ENCODE peak calls at places on chromosomes 13 and 19, in five cellular contexts. One of them, this sample, is unnamed.
A peak's percentile ranks its signal among the peaks of the same experiment; 100 is the strongest.

GRCh38 chr13:106033634-106034033 is 501.8 kb downstream of the EFNB2 start:
- DNase-seq in CD8-positive, alpha-beta T cell: no peak
- DNase-seq in endothelial cell of umbilical vein: peak; percentile 4
- DNase-seq in neural progenitor cell: no peak
- DNase-seq in CD4-positive, alpha-beta memory T cell: no peak
- DNase-seq in this sample: peak; percentile 3

GRCh38 chr19:10832659-10833296 is 3.2 kb downstream of the TMED1 start:
- DNase-seq in CD8-positive, alpha-beta T cell: no peak
- DNase-seq in endothelial cell of umbilical vein: no peak
- DNase-seq in neural progenitor cell: no peak
- DNase-seq in CD4-positive, alpha-beta memory T cell: no peak
- DNase-seq in this sample: no peak

GRCh38 chr19:46015961-46016425 is 6.9 kb downstream of the PGLYRP1 start:
- DNase-seq in CD8-positive, alpha-beta T cell: peak; percentile 22
- DNase-seq in endothelial cell of umbilical vein: no peak
- DNase-seq in neural progenitor cell: peak; percentile 68
- DNase-seq in CD4-positive, alpha-beta memory T cell: peak; percentile 43
- DNase-seq in this sample: peak; percentile 30

GRCh38 chr13:85549819-85550218 is 249.4 kb downstream of the SLITRK6 start:
- DNase-seq in CD8-positive, alpha-beta T cell: no peak
- DNase-seq in endothelial cell of umbilical vein: no peak
- DNase-seq in neural progenitor cell: no peak
- DNase-seq in CD4-positive, alpha-beta memory T cell: no peak
- DNase-seq in this sample: no peak

GRCh38 chr19:46537136-46538097 is 41.8 kb upstream of the PNMA8B start:
- DNase-seq in CD8-positive, alpha-beta T cell: peak; percentile 49
- DNase-seq in endothelial cell of umbilical vein: peak; percentile 41
- DNase-seq in neural progenitor cell: peak; percentile 63
- DNase-seq in CD4-positive, alpha-beta memory T cell: peak; percentile 45
- DNase-seq in this sample: peak; percentile 59

GRCh38 chr19:12527034-12527836 is 24.0 kb downstream of the ZNF564 start:
- DNase-seq in CD8-positive, alpha-beta T cell: no peak
- DNase-seq in endothelial cell of umbilical vein: peak; percentile 26
- DNase-seq in neural progenitor cell: peak; percentile 8
- DNase-seq in CD4-positive, alpha-beta memory T cell: no peak
- DNase-seq in this sample: no peak

GRCh38 chr19:58294743-58295374 is 10.3 kb upstream of the ERVK3-1 start:
- DNase-seq in CD8-positive, alpha-beta T cell: no peak
- DNase-seq in endothelial cell of umbilical vein: no peak
- DNase-seq in neural progenitor cell: no peak
- DNase-seq in CD4-positive, alpha-beta memory T cell: no peak
- DNase-seq in this sample: peak; percentile 48

GRCh38 chr13:111270765-111271164 is 49.7 kb upstream of the TEX29 start:
- DNase-seq in CD8-positive, alpha-beta T cell: no peak
- DNase-seq in endothelial cell of umbilical vein: no peak
- DNase-seq in neural progenitor cell: no peak
- DNase-seq in CD4-positive, alpha-beta memory T cell: no peak
- DNase-seq in this sample: no peak

GRCh38 chr13:28536371-28536770 is 41.4 kb upstream of the FLT1 start:
- DNase-seq in CD8-positive, alpha-beta T cell: no peak
- DNase-seq in endothelial cell of umbilical vein: no peak
- DNase-seq in neural progenitor cell: no peak
- DNase-seq in CD4-positive, alpha-beta memory T cell: no peak
- DNase-seq in this sample: no peak

GRCh38 chr19:41377977-41378707 is 1.8 kb downstream of the TMEM91 start:
- DNase-seq in CD8-positive, alpha-beta T cell: no peak
- DNase-seq in endothelial cell of umbilical vein: no peak
- DNase-seq in neural progenitor cell: peak; percentile 65
- DNase-seq in CD4-positive, alpha-beta memory T cell: no peak
- DNase-seq in this sample: no peak

GRCh38 chr13:67369895-67370660 is 139.9 kb upstream of the PCDH9 start:
- DNase-seq in CD8-positive, alpha-beta T cell: no peak
- DNase-seq in endothelial cell of umbilical vein: no peak
- DNase-seq in neural progenitor cell: no peak
- DNase-seq in CD4-positive, alpha-beta memory T cell: no peak
- DNase-seq in this sample: no peak

GRCh38 chr19:42028304-42029216 is 34.5 kb upstream of the ATP1A3 start:
- DNase-seq in CD8-positive, alpha-beta T cell: no peak
- DNase-seq in endothelial cell of umbilical vein: no peak
- DNase-seq in neural progenitor cell: peak; percentile 69
- DNase-seq in CD4-positive, alpha-beta memory T cell: no peak
- DNase-seq in this sample: peak; percentile 56

GRCh38 chr19:1009043-1009975 is 9.1 kb downstream of the GRIN3B start:
- DNase-seq in CD8-positive, alpha-beta T cell: no peak
- DNase-seq in endothelial cell of umbilical vein: no peak
- DNase-seq in neural progenitor cell: no peak
- DNase-seq in CD4-positive, alpha-beta memory T cell: no peak
- DNase-seq in this sample: no peak

GRCh38 chr13:38763446-38764381 is 76.8 kb downstream of the FREM2 start:
- DNase-seq in CD8-positive, alpha-beta T cell: no peak
- DNase-seq in endothelial cell of umbilical vein: peak; percentile 22
- DNase-seq in neural progenitor cell: peak; percentile 81
- DNase-seq in CD4-positive, alpha-beta memory T cell: no peak
- DNase-seq in this sample: peak; percentile 1

GRCh38 chr13:47678201-47678963 is 322.7 kb downstream of the SUCLA2 start:
- DNase-seq in CD8-positive, alpha-beta T cell: no peak
- DNase-seq in endothelial cell of umbilical vein: no peak
- DNase-seq in neural progenitor cell: peak; percentile 80
- DNase-seq in CD4-positive, alpha-beta memory T cell: no peak
- DNase-seq in this sample: no peak

GRCh38 chr13:75633285-75633684 is 2.8 kb upstream of the LMO7 start:
- DNase-seq in CD8-positive, alpha-beta T cell: no peak
- DNase-seq in endothelial cell of umbilical vein: no peak
- DNase-seq in neural progenitor cell: no peak
- DNase-seq in CD4-positive, alpha-beta memory T cell: no peak
- DNase-seq in this sample: no peak

GRCh38 chr19:12676384-12676792 is 5.3 kb downstream of the DHPS start:
- DNase-seq in CD8-positive, alpha-beta T cell: peak; percentile 81
- DNase-seq in endothelial cell of umbilical vein: peak; percentile 60
- DNase-seq in neural progenitor cell: peak; percentile 86
- DNase-seq in CD4-positive, alpha-beta memory T cell: peak; percentile 74
- DNase-seq in this sample: peak; percentile 80

GRCh38 chr13:50693755-50694154 is 149.7 kb downstream of the DLEU7 start:
- DNase-seq in CD8-positive, alpha-beta T cell: no peak
- DNase-seq in endothelial cell of umbilical vein: no peak
- DNase-seq in neural progenitor cell: peak; percentile 37
- DNase-seq in CD4-positive, alpha-beta memory T cell: no peak
- DNase-seq in this sample: no peak

GRCh38 chr19:39422020-39422419 is 9.6 kb downstream of the PLEKHG2 start:
- DNase-seq in CD8-positive, alpha-beta T cell: no peak
- DNase-seq in endothelial cell of umbilical vein: no peak
- DNase-seq in neural progenitor cell: no peak
- DNase-seq in CD4-positive, alpha-beta memory T cell: no peak
- DNase-seq in this sample: no peak

GRCh38 chr13:86681223-86681622 is 882.0 kb upstream of the SLITRK6 start:
- DNase-seq in CD8-positive, alpha-beta T cell: no peak
- DNase-seq in endothelial cell of umbilical vein: no peak
- DNase-seq in neural progenitor cell: no peak
- DNase-seq in CD4-positive, alpha-beta memory T cell: no peak
- DNase-seq in this sample: no peak

GRCh38 chr13:110422913-110423688 is 116.0 kb downstream of the COL4A2 start:
- DNase-seq in CD8-positive, alpha-beta T cell: no peak
- DNase-seq in endothelial cell of umbilical vein: peak; percentile 44
- DNase-seq in neural progenitor cell: no peak
- DNase-seq in CD4-positive, alpha-beta memory T cell: no peak
- DNase-seq in this sample: no peak

GRCh38 chr13:43433691-43434121 is 353.1 kb downstream of the ENOX1 start:
- DNase-seq in CD8-positive, alpha-beta T cell: no peak
- DNase-seq in endothelial cell of umbilical vein: no peak
- DNase-seq in neural progenitor cell: no peak
- DNase-seq in CD4-positive, alpha-beta memory T cell: no peak
- DNase-seq in this sample: no peak
- H3K27ac ChIP-seq in CD8-positive, alpha-beta T cell: no peak overlapping the region
- H3K27ac ChIP-seq in endothelial cell of umbilical vein: no peak overlapping the region
- H3K27ac ChIP-seq in neural progenitor cell: no peak overlapping the region
- H3K27ac ChIP-seq in CD4-positive, alpha-beta memory T cell: no peak overlapping the region
- H3K27ac ChIP-seq in this sample: no peak overlapping the region

GRCh38 chr13:25876256-25876655 is 175.6 kb downstream of the SHISA2 start:
- DNase-seq in CD8-positive, alpha-beta T cell: no peak
- DNase-seq in endothelial cell of umbilical vein: no peak
- DNase-seq in neural progenitor cell: no peak
- DNase-seq in CD4-positive, alpha-beta memory T cell: no peak
- DNase-seq in this sample: no peak
- H3K27ac ChIP-seq in CD8-positive, alpha-beta T cell: no peak overlapping the region
- H3K27ac ChIP-seq in endothelial cell of umbilical vein: no peak overlapping the region
- H3K27ac ChIP-seq in neural progenitor cell: peak overlapping the region; percentile 45
- H3K27ac ChIP-seq in CD4-positive, alpha-beta memory T cell: no peak overlapping the region
- H3K27ac ChIP-seq in this sample: no peak overlapping the region

GRCh38 chr19:55113570-55114039 is 3.8 kb downstream of the PPP1R12C start:
- DNase-seq in CD8-positive, alpha-beta T cell: no peak
- DNase-seq in endothelial cell of umbilical vein: peak; percentile 88
- DNase-seq in neural progenitor cell: peak; percentile 82
- DNase-seq in CD4-positive, alpha-beta memory T cell: no peak
- DNase-seq in this sample: peak; percentile 56
- H3K27ac ChIP-seq in CD8-positive, alpha-beta T cell: no peak overlapping the region
- H3K27ac ChIP-seq in endothelial cell of umbilical vein: peak overlapping the region; percentile 57
- H3K27ac ChIP-seq in neural progenitor cell: no peak overlapping the region
- H3K27ac ChIP-seq in CD4-positive, alpha-beta memory T cell: no peak overlapping the region
- H3K27ac ChIP-seq in this sample: no peak overlapping the region

GRCh38 chr19:13881692-13882418 is 4.9 kb downstream of the NANOS3 start:
- DNase-seq in CD8-positive, alpha-beta T cell: no peak
- DNase-seq in endothelial cell of umbilical vein: no peak
- DNase-seq in neural progenitor cell: peak; percentile 29
- DNase-seq in CD4-positive, alpha-beta memory T cell: no peak
- DNase-seq in this sample: no peak
- H3K27ac ChIP-seq in CD8-positive, alpha-beta T cell: no peak overlapping the region
- H3K27ac ChIP-seq in endothelial cell of umbilical vein: no peak overlapping the region
- H3K27ac ChIP-seq in neural progenitor cell: no peak overlapping the region
- H3K27ac ChIP-seq in CD4-positive, alpha-beta memory T cell: peak overlapping the region; percentile 64
- H3K27ac ChIP-seq in this sample: peak overlapping the region; percentile 96

GRCh38 chr19:4986471-4986888 is 17.6 kb downstream of the KDM4B start:
- DNase-seq in CD8-positive, alpha-beta T cell: no peak
- DNase-seq in endothelial cell of umbilical vein: no peak
- DNase-seq in neural progenitor cell: no peak
- DNase-seq in CD4-positive, alpha-beta memory T cell: no peak
- DNase-seq in this sample: no peak
- H3K27ac ChIP-seq in CD8-positive, alpha-beta T cell: no peak overlapping the region
- H3K27ac ChIP-seq in endothelial cell of umbilical vein: no peak overlapping the region
- H3K27ac ChIP-seq in neural progenitor cell: no peak overlapping the region
- H3K27ac ChIP-seq in CD4-positive, alpha-beta memory T cell: no peak overlapping the region
- H3K27ac ChIP-seq in this sample: no peak overlapping the region

DNA sequence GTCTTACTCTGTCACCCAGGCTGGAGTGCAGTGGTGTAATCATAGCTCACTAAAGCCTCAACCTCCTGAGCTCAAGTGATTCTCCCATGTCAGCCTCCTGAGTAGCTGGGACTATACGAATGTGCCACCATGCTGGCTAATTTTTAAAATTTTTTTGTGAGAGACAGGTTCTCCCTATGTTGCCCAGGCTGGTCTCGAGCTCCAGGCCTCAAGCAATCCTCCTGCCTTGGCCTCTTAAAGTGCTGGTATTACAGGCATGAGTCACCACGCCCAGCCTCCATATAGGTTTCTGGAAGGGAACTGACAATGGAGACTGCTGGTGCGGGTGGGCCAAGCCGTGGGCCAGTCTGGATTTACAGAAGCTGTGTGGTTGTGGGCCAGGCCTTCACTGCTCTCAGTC is 189.2 kb downstream of the URI1 start:
- DNase-seq in CD8-positive, alpha-beta T cell: no peak
- DNase-seq in endothelial cell of umbilical vein: no peak
- DNase-seq in neural progenitor cell: no peak
- DNase-seq in CD4-positive, alpha-beta memory T cell: no peak
- DNase-seq in this sample: no peak
- H3K27ac ChIP-seq in CD8-positive, alpha-beta T cell: no peak overlapping the region
- H3K27ac ChIP-seq in endothelial cell of umbilical vein: no peak overlapping the region
- H3K27ac ChIP-seq in neural progenitor cell: no peak overlapping the region
- H3K27ac ChIP-seq in CD4-positive, alpha-beta memory T cell: no peak overlapping the region
- H3K27ac ChIP-seq in this sample: no peak overlapping the region

DNA sequence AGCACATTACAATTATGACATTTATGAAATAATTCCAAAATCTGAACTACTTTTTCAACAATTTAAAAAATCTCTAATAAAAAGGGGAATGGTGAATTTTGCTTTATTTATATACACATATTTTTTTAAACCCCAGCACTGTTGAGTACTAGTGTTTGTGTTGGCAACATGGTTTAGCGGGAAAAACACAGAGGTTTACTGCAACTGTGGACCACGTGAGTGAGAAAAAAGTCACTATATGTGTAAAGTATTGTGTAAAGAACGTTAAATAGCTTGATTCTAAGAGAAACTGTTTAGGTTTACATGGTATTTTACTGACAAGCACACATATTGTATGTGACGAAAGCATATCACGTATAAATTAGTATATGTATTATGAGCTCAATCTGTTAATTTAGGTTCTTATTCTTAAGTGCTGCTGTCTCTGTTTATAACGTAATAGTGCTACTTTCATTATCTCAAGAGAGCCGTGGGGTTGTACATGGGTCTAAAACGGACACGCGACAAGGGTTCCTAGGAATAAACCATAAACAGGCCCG is 627 bp downstream of the SKA3 start:
- DNase-seq in CD8-positive, alpha-beta T cell: no peak
- DNase-seq in endothelial cell of umbilical vein: no peak
- DNase-seq in neural progenitor cell: no peak
- DNase-seq in CD4-positive, alpha-beta memory T cell: no peak
- DNase-seq in this sample: no peak
- H3K27ac ChIP-seq in CD8-positive, alpha-beta T cell: peak overlapping the region; percentile 80
- H3K27ac ChIP-seq in endothelial cell of umbilical vein: peak overlapping the region; percentile 76
- H3K27ac ChIP-seq in neural progenitor cell: no peak overlapping the region
- H3K27ac ChIP-seq in CD4-positive, alpha-beta memory T cell: peak overlapping the region; percentile 89
- H3K27ac ChIP-seq in this sample: peak overlapping the region; percentile 100

GRCh38 chr13:65293530-65294198 is 1936.5 kb downstream of the PCDH9 start:
- DNase-seq in CD8-positive, alpha-beta T cell: no peak
- DNase-seq in endothelial cell of umbilical vein: no peak
- DNase-seq in neural progenitor cell: no peak
- DNase-seq in CD4-positive, alpha-beta memory T cell: no peak
- DNase-seq in this sample: no peak
- H3K27ac ChIP-seq in CD8-positive, alpha-beta T cell: no peak overlapping the region
- H3K27ac ChIP-seq in endothelial cell of umbilical vein: no peak overlapping the region
- H3K27ac ChIP-seq in neural progenitor cell: no peak overlapping the region
- H3K27ac ChIP-seq in CD4-positive, alpha-beta memory T cell: no peak overlapping the region
- H3K27ac ChIP-seq in this sample: no peak overlapping the region

DNA sequence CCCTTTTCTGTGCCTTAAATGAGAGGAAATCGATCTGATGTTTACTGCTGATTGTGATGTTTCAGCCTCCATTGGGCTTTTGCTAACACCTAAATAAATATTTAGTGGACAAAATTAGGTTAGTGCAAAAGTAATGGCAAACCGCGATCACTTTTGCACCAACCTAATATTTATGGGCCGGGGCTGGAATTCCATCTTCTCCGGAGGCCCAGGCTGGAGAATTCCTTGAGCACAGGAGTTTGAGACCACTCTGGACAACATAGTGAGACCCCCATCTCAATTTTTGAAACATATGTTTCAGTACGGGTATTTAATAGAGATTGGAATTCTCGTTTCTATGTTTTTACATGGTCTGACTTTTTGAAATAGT is 603 bp downstream of the ZNF880 start:
- DNase-seq in CD8-positive, alpha-beta T cell: no peak
- DNase-seq in endothelial cell of umbilical vein: no peak
- DNase-seq in neural progenitor cell: no peak
- DNase-seq in CD4-positive, alpha-beta memory T cell: no peak
- DNase-seq in this sample: no peak
- H3K27ac ChIP-seq in CD8-positive, alpha-beta T cell: peak overlapping the region; percentile 93
- H3K27ac ChIP-seq in endothelial cell of umbilical vein: peak overlapping the region; percentile 97
- H3K27ac ChIP-seq in neural progenitor cell: peak overlapping the region; percentile 82
- H3K27ac ChIP-seq in CD4-positive, alpha-beta memory T cell: peak overlapping the region; percentile 89
- H3K27ac ChIP-seq in this sample: no peak overlapping the region

GRCh38 chr13:46334423-46334822 is 52.6 kb downstream of the RUBCNL start:
- DNase-seq in CD8-positive, alpha-beta T cell: no peak
- DNase-seq in endothelial cell of umbilical vein: no peak
- DNase-seq in neural progenitor cell: no peak
- DNase-seq in CD4-positive, alpha-beta memory T cell: no peak
- DNase-seq in this sample: no peak
- H3K27ac ChIP-seq in CD8-positive, alpha-beta T cell: no peak overlapping the region
- H3K27ac ChIP-seq in endothelial cell of umbilical vein: no peak overlapping the region
- H3K27ac ChIP-seq in neural progenitor cell: no peak overlapping the region
- H3K27ac ChIP-seq in CD4-positive, alpha-beta memory T cell: no peak overlapping the region
- H3K27ac ChIP-seq in this sample: no peak overlapping the region

This sample was measured in A549.